ENCODE peak calls at places on chromosomes 1 and 21, in nine cellular contexts. U is central memory CD4-positive, alpha-beta T cell; Y is amygdala; C is stimulated activated CD4-positive, alpha-beta T cell treated with anti-CD3 and anti-CD28 coated beads, Interleukin-2, amount 100 ng/mL, for 48 hours; W is hepatocyte; S is KG1; Q is anterior cingulate cortex; R is SK-MEL-5; O is NCI-H446. T is an unnamed sample.

GRCh38 chr1:2514863-2515762 is 11.3 kb downstream of the PANK4 start:
- DNase-seq in U (no peak), Y (no peak), C (no peak), W (no peak), S (no peak), Q (no peak), R (no peak), O (no peak), T (no peak)

GRCh38 chr1:228155596-228156517 is 6.1 kb downstream of the GJC2 start:
- DNase-seq in U (no peak), Y (no peak), C (no peak), W (no peak), S (no peak), Q (no peak), R (no peak), O (no peak), T (no peak)

GRCh38 chr21:32089771-32090170 is 189.1 kb downstream of the MIS18A start:
- DNase-seq in U (no peak), Y (no peak), C (no peak), W (peak; percentile 35), S (no peak), Q (no peak), R (no peak), O (no peak), T (no peak)

GRCh38 chr1:228794810-228795209 is 59.5 kb downstream of the RHOU start:
- DNase-seq in U (no peak), Y (no peak), C (peak; percentile 26), W (no peak), S (no peak), Q (peak; percentile 20), R (no peak), O (no peak), T (no peak)

GRCh38 chr1:205313681-205314308 is 7.8 kb downstream of the NUAK2 start:
- DNase-seq in U (no peak), Y (peak; percentile 13), C (no peak), W (peak; percentile 51), S (no peak), Q (no peak), R (no peak), O (no peak), T (peak; percentile 26)

GRCh38 chr1:23799570-23800395 is 771 bp downstream of the GALE start:
- DNase-seq in U (peak; percentile 26), Y (peak; percentile 31), C (peak; percentile 18), W (peak; percentile 92), S (no peak), Q (no peak), R (peak; percentile 75), O (no peak), T (no peak)

GRCh38 chr21:24727803-24728425 is 879.4 kb downstream of the MRPL39 start:
- DNase-seq in U (no peak), Y (no peak), C (no peak), W (no peak), S (no peak), Q (no peak), R (no peak), O (no peak), T (no peak)

GRCh38 chr1:175129182-175129581 is 61.5 kb downstream of the TNN start:
- DNase-seq in U (no peak), Y (no peak), C (no peak), W (no peak), S (no peak), Q (no peak), R (no peak), O (peak; percentile 36), T (peak; percentile 24)

GRCh38 chr1:209652121-209652742 is at the start of gene LAMB3:
- DNase-seq in U (no peak), Y (no peak), C (no peak), W (peak; percentile 73), S (no peak), Q (no peak), R (no peak), O (no peak), T (no peak)

GRCh38 chr1:70528591-70529333 is 117.7 kb downstream of the CTH start:
- DNase-seq in U (no peak), Y (peak; percentile 4), C (no peak), W (peak; percentile 61), S (peak; percentile 9), Q (peak; percentile 5), R (peak; percentile 51), O (peak; percentile 63), T (peak; percentile 79)

GRCh38 chr1:6491480-6491962 is at the start of gene PLEKHG5:
- DNase-seq in U (no peak), Y (no peak), C (no peak), W (peak; percentile 46), S (no peak), Q (no peak), R (no peak), O (no peak), T (no peak)

GRCh38 chr1:198771562-198772153 is 132.8 kb downstream of the PTPRC start:
- DNase-seq in U (no peak), Y (no peak), C (no peak), W (peak; percentile 44), S (peak; percentile 59), Q (no peak), R (peak; percentile 59), O (peak; percentile 85), T (peak; percentile 91)